ENCODE peak calls at places on chromosomes 13 and 19, in five cellular contexts. G, F, X, T and C are unnamed samples.

GRCh38 chr13:19597523-19597922 is 35.9 kb upstream of the MPHOSPH8 start:
- DNase-seq in X (no peak), T (peak; percentile 25), G (no peak), F (no peak), C (no peak)

GRCh38 chr19:57559008-57559403 is 657 bp downstream of the ZNF550 start:
- DNase-seq in X (no peak), G (no peak), F (no peak), T (no peak), C (peak; percentile 53)

GRCh38 chr13:67619987-67620386 is 389.9 kb upstream of the PCDH9 start:
- DNase-seq in F (no peak), T (peak; percentile 53), X (no peak), G (no peak), C (no peak)

GRCh38 chr13:45219938-45220375 is 19.1 kb upstream of the KCTD4 start:
- DNase-seq in T (peak; percentile 31), X (no peak), G (no peak), F (no peak), C (peak; percentile 55)

GRCh38 chr13:98780451-98780850 is 28.0 kb upstream of the SLC15A1 start:
- DNase-seq in X (no peak), T (no peak), F (no peak), G (no peak), C (no peak)

GRCh38 chr19:3184847-3185481 is 766 bp upstream of the NCLN start:
- DNase-seq in F (peak; percentile 80), T (peak; percentile 88), G (peak; percentile 69), X (peak; percentile 63), C (no peak)

GRCh38 chr13:41562083-41562482 is 104.7 kb downstream of the RGCC start:
- DNase-seq in F (peak; percentile 41), T (peak; percentile 29), X (no peak), G (peak; percentile 41), C (peak; percentile 18)

GRCh38 chr19:43337737-43338136 is 15.7 kb upstream of the CD177 start:
- DNase-seq in G (no peak), X (no peak), F (no peak), T (no peak), C (no peak)

GRCh38 chr13:99093997-99094396 is 106.7 kb upstream of the UBAC2 start:
- DNase-seq in G (no peak), T (no peak), X (no peak), F (no peak), C (no peak)

GRCh38 chr13:98171806-98172569 is 5.1 kb downstream of the RNF113B start:
- DNase-seq in T (peak; percentile 32), F (peak; percentile 13), X (no peak), G (no peak), C (peak; percentile 3)

DNA sequence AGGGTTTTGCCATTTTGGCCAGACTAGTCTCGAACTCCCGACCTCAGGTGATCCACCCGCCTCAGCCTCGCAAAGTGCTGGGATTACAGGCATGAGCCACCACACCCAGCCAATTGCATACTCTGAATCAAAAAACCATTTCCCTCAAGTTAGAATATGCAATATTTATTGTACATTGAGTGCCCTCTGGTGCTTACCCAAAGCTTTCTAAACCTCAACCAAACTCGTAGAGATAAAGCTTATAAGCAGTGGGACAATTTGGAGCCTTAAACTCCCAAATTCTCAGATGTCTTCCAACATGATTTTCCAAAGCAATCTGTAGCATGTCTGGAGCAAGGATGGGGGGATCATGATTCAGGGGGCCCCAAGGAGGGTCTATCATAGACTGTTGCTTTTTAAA is 22.4 kb downstream of the RFXAP start:
- DNase-seq in G (no peak), T (peak; percentile 85), X (no peak), F (no peak), C (no peak)
- TF ChIP-seq CTCF in G (no peak), T (peak; percentile 48), X (no peak), F (no peak), C (peak; percentile 21)

DNA sequence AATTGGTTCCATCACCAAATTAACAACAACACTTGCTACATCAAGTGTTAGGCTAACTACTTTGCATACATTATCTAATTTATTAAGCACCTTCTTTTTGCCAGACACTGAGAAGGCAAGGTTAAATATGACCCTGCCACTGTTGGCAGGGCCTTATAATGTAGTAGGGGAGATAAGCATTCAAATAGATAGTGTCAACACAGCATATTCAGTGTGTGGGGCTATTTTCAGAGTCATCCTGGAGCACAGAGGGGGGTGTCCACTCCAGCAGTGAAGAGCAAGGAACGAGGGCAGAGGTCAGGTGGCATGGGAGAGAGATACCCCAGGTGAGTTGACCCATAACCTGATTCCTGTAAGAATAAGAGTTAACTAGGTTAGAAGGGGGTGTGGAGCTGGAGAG is 121.6 kb downstream of the COG6 start:
- DNase-seq in G (no peak), X (no peak), F (no peak), T (no peak), C (no peak)
- H3K4me3 ChIP-seq in G (no peak overlapping the region), X (no peak overlapping the region), F (no peak overlapping the region), T (no peak overlapping the region), C (no peak overlapping the region)

DNA sequence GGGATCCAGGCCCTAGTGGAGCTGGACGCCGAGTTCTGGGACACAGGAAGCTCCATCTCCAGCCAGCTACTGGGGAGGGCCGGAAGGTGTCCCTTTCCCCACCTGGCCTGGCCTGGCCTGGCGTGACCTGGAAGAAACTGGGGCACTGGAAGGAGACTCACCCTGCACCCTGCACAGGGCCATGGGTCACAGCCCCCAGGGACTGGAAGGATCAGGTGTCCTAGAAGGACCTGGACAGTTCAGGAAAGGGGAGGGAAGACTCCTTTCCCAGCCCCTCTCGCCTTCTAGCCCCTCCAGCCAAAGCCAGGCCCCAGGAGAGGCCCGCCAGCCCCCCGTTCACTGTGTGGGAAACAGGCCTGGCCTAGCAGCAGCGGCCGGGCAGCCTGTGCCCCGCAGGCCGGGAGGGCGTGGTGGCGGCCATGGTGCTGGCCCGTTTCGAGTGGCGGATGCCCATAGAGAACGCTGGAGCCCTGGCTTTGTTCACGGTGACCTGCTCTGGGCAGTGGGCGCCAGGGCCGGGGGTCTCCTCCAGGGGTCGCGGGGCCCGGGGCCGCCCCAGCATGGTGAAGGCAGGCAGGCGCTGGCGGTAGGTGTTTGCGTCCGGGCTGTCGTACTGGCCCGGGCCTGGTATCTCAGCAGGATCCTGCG is 2.8 kb upstream of the SHC2 start:
- DNase-seq in T (no peak), X (no peak), F (no peak), G (no peak), C (no peak)
- H3K4me1 ChIP-seq in T (no peaks in the 10 kb centered on the region), X (no peaks in the 10 kb centered on the region), F (peaks cover 15% of the 10 kb centered on the region), G (no peaks in the 10 kb centered on the region), C (no peaks in the 10 kb centered on the region)

DNA sequence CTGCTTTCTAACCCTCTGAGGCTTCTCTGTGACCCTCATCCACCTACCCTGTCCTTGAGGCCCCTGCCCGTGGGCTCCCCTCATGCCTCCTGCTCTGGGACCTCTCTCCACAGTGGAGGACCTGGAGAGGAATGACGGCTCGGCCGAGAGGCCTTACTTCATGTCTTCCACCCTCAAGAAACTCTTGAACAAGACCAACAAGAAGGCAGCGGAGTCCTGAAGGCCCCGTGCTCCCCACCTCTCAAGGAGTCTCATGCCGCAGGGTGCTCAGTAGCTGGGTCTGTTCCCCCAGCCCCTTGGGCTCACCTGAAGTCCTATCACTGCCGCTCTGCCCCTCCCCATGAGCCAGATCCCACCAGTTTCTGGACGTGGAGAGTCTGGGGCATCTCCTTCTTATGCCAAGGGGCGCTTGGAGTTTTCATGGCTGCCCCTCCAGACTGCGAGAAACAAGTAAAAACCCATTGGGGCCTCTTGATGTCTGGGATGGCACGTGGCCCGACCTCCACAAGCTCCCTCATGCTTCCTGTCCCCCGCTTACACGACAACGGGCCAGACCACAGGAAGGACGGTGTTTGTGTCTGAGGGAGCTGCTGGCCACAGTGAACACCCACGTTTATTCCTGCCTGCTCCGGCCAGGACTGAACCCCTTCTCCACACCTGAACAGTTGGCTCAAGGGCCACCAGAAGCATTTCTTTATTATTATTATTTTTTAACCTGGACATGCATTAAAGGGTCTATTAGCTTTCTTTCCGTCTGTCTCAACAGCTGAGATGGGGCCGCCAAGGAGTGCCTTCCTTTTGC is 10.8 kb upstream of the ILF3 start:
- DNase-seq in T (no peak), F (no peak), G (no peak), X (no peak), C (no peak)
- TF ChIP-seq CTCF in T (no peak), F (no peak), G (no peak), X (no peak), C (no peak)